ENCODE peak calls at places on chromosome 5, in seven cellular contexts. One of them, this sample, is unnamed.

GRCh38 chr5:138109463-138110265 is 25.8 kb downstream of the WNT8A start:
- DNase-seq in hepatocyte: no peak
- DNase-seq in fibroblast of lung: no peak
- DNase-seq in mammary epithelial cell: peak; percentile 23
- DNase-seq in HCT116: no peak
- DNase-seq in A673: no peak
- DNase-seq in neural progenitor cell: no peak
- DNase-seq in this sample: peak; percentile 51

GRCh38 chr5:150978590-150978989 is 41.8 kb upstream of the GPX3 start:
- DNase-seq in hepatocyte: no peak
- DNase-seq in fibroblast of lung: no peak
- DNase-seq in mammary epithelial cell: no peak
- DNase-seq in HCT116: no peak
- DNase-seq in A673: no peak
- DNase-seq in neural progenitor cell: no peak
- DNase-seq in this sample: no peak

GRCh38 chr5:41871866-41872265 is 1.6 kb upstream of the OXCT1 start:
- DNase-seq in hepatocyte: no peak
- DNase-seq in fibroblast of lung: peak; percentile 74
- DNase-seq in mammary epithelial cell: peak; percentile 47
- DNase-seq in HCT116: no peak
- DNase-seq in A673: no peak
- DNase-seq in neural progenitor cell: no peak
- DNase-seq in this sample: peak; percentile 74

GRCh38 chr5:102532126-102532525 is 33.3 kb upstream of the SLCO6A1 start:
- DNase-seq in hepatocyte: no peak
- DNase-seq in fibroblast of lung: no peak
- DNase-seq in mammary epithelial cell: no peak
- DNase-seq in HCT116: no peak
- DNase-seq in A673: no peak
- DNase-seq in neural progenitor cell: no peak
- DNase-seq in this sample: peak; percentile 15

GRCh38 chr5:6675784-6676499 is 37.3 kb upstream of the TENT4A start:
- DNase-seq in hepatocyte: no peak
- DNase-seq in fibroblast of lung: no peak
- DNase-seq in mammary epithelial cell: no peak
- DNase-seq in HCT116: no peak
- DNase-seq in A673: no peak
- DNase-seq in neural progenitor cell: no peak
- DNase-seq in this sample: no peak

GRCh38 chr5:60611099-60611719 is 88.8 kb downstream of the DEPDC1B start:
- DNase-seq in hepatocyte: no peak
- DNase-seq in fibroblast of lung: no peak
- DNase-seq in mammary epithelial cell: no peak
- DNase-seq in HCT116: no peak
- DNase-seq in A673: no peak
- DNase-seq in neural progenitor cell: no peak
- DNase-seq in this sample: no peak

GRCh38 chr5:68151812-68152211 is 63.7 kb upstream of the PIK3R1 start:
- DNase-seq in hepatocyte: no peak
- DNase-seq in fibroblast of lung: no peak
- DNase-seq in mammary epithelial cell: no peak
- DNase-seq in HCT116: no peak
- DNase-seq in A673: no peak
- DNase-seq in neural progenitor cell: no peak
- DNase-seq in this sample: no peak

GRCh38 chr5:962801-963200 is 45.8 kb upstream of the NKD2 start:
- DNase-seq in hepatocyte: no peak
- DNase-seq in fibroblast of lung: no peak
- DNase-seq in mammary epithelial cell: no peak
- DNase-seq in HCT116: no peak
- DNase-seq in A673: no peak
- DNase-seq in neural progenitor cell: no peak
- DNase-seq in this sample: no peak

GRCh38 chr5:74233571-74233970 is 407.0 kb downstream of the ENC1 start:
- DNase-seq in hepatocyte: no peak
- DNase-seq in fibroblast of lung: peak; percentile 61
- DNase-seq in mammary epithelial cell: peak; percentile 86
- DNase-seq in HCT116: no peak
- DNase-seq in A673: no peak
- DNase-seq in neural progenitor cell: no peak
- DNase-seq in this sample: peak; percentile 80

GRCh38 chr5:103098993-103099392 is 20.9 kb downstream of the GIN1 start:
- DNase-seq in hepatocyte: no peak
- DNase-seq in fibroblast of lung: peak; percentile 6
- DNase-seq in mammary epithelial cell: no peak
- DNase-seq in HCT116: no peak
- DNase-seq in A673: peak; percentile 9
- DNase-seq in neural progenitor cell: no peak
- DNase-seq in this sample: peak; percentile 4

GRCh38 chr5:170974487-170974886 is 112.7 kb downstream of the RANBP17 start:
- DNase-seq in hepatocyte: no peak
- DNase-seq in fibroblast of lung: no peak
- DNase-seq in mammary epithelial cell: no peak
- DNase-seq in HCT116: no peak
- DNase-seq in A673: no peak
- DNase-seq in neural progenitor cell: no peak
- DNase-seq in this sample: no peak

GRCh38 chr5:155926011-155926410 is 401.0 kb upstream of the SGCD start:
- DNase-seq in hepatocyte: no peak
- DNase-seq in fibroblast of lung: no peak
- DNase-seq in mammary epithelial cell: no peak
- DNase-seq in HCT116: no peak
- DNase-seq in A673: no peak
- DNase-seq in neural progenitor cell: no peak
- DNase-seq in this sample: peak; percentile 20

GRCh38 chr5:80958611-80959010 is 1.6 kb upstream of the RASGRF2 start:
- DNase-seq in hepatocyte: no peak
- DNase-seq in fibroblast of lung: no peak
- DNase-seq in mammary epithelial cell: no peak
- DNase-seq in HCT116: no peak
- DNase-seq in A673: peak; percentile 51
- DNase-seq in neural progenitor cell: no peak
- DNase-seq in this sample: no peak

GRCh38 chr5:169988947-169989346 is 8.7 kb upstream of the INSYN2B start:
- DNase-seq in hepatocyte: no peak
- DNase-seq in fibroblast of lung: no peak
- DNase-seq in mammary epithelial cell: no peak
- DNase-seq in HCT116: no peak
- DNase-seq in A673: no peak
- DNase-seq in neural progenitor cell: no peak
- DNase-seq in this sample: no peak

GRCh38 chr5:129905467-129906176 is 1.4 kb downstream of the CHSY3 start:
- DNase-seq in hepatocyte: peak; percentile 51
- DNase-seq in fibroblast of lung: peak; percentile 9
- DNase-seq in mammary epithelial cell: peak; percentile 27
- DNase-seq in HCT116: no peak
- DNase-seq in A673: no peak
- DNase-seq in neural progenitor cell: peak; percentile 74
- DNase-seq in this sample: peak; percentile 40

GRCh38 chr5:100668511-100668910 is 133.3 kb downstream of the FAM174A start:
- DNase-seq in hepatocyte: no peak
- DNase-seq in fibroblast of lung: peak; percentile 28
- DNase-seq in mammary epithelial cell: peak; percentile 32
- DNase-seq in HCT116: peak; percentile 8
- DNase-seq in A673: peak; percentile 3
- DNase-seq in neural progenitor cell: no peak
- DNase-seq in this sample: peak; percentile 30

GRCh38 chr5:180848265-180848664 is 12.8 kb downstream of the ZFP62 start:
- DNase-seq in hepatocyte: no peak
- DNase-seq in fibroblast of lung: no peak
- DNase-seq in mammary epithelial cell: no peak
- DNase-seq in HCT116: no peak
- DNase-seq in A673: no peak
- DNase-seq in neural progenitor cell: no peak
- DNase-seq in this sample: no peak
- H3K9me3 ChIP-seq in hepatocyte: peaks cover 41% of the 10 kb centered on the region
- H3K9me3 ChIP-seq in fibroblast of lung: peaks cover 13% of the 10 kb centered on the region
- H3K9me3 ChIP-seq in mammary epithelial cell: peaks cover 40% of the 10 kb centered on the region
- H3K9me3 ChIP-seq in HCT116: peaks cover 35% of the 10 kb centered on the region
- H3K9me3 ChIP-seq in A673: peaks cover 94% of the 10 kb centered on the region
- H3K9me3 ChIP-seq in neural progenitor cell: peaks cover 60% of the 10 kb centered on the region
- H3K9me3 ChIP-seq in this sample: no peaks in the 10 kb centered on the region

GRCh38 chr5:72454996-72455395 is 52.2 kb downstream of the ZNF366 start:
- DNase-seq in hepatocyte: no peak
- DNase-seq in fibroblast of lung: no peak
- DNase-seq in mammary epithelial cell: no peak
- DNase-seq in HCT116: no peak
- DNase-seq in A673: no peak
- DNase-seq in neural progenitor cell: no peak
- DNase-seq in this sample: no peak
- H3K27ac ChIP-seq in hepatocyte: no peak overlapping the region
- H3K27ac ChIP-seq in fibroblast of lung: no peak overlapping the region
- H3K27ac ChIP-seq in mammary epithelial cell: no peak overlapping the region
- H3K27ac ChIP-seq in HCT116: no peak overlapping the region
- H3K27ac ChIP-seq in A673: no peak overlapping the region
- H3K27ac ChIP-seq in neural progenitor cell: no peak overlapping the region
- H3K27ac ChIP-seq in this sample: no peak overlapping the region

DNA sequence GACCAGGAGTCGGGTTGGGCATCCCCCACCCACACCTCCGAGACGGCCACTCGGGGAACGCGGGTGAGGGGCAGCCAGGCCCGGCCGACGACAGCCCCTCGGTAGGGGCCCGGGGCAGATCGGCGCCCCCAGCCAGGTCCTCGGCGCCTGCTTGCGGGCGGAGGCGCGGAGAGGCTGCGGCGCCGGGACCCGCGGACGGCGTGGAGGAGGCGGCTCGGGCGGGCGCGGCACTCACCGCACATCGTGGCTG is 235 bp downstream of the GFPT2 start:
- DNase-seq in hepatocyte: no peak
- DNase-seq in fibroblast of lung: no peak
- DNase-seq in mammary epithelial cell: no peak
- DNase-seq in HCT116: no peak
- DNase-seq in A673: no peak
- DNase-seq in neural progenitor cell: no peak
- DNase-seq in this sample: no peak
- TF ChIP-seq EZH2 in hepatocyte: no peak
- TF ChIP-seq EZH2 in fibroblast of lung: no peak
- TF ChIP-seq EZH2 in mammary epithelial cell: no peak
- TF ChIP-seq EZH2 in HCT116: no peak
- TF ChIP-seq EZH2 in A673: no peak
- TF ChIP-seq EZH2 in neural progenitor cell: no peak
- TF ChIP-seq EZH2 in this sample: no peak

GRCh38 chr5:2378976-2379375 is 372.5 kb downstream of the IRX2 start:
- DNase-seq in hepatocyte: no peak
- DNase-seq in fibroblast of lung: no peak
- DNase-seq in mammary epithelial cell: no peak
- DNase-seq in HCT116: no peak
- DNase-seq in A673: no peak
- DNase-seq in neural progenitor cell: no peak
- DNase-seq in this sample: no peak

GRCh38 chr5:2381861-2382260 is 369.6 kb downstream of the IRX2 start:
- DNase-seq in hepatocyte: no peak
- DNase-seq in fibroblast of lung: no peak
- DNase-seq in mammary epithelial cell: no peak
- DNase-seq in HCT116: no peak
- DNase-seq in A673: no peak
- DNase-seq in neural progenitor cell: no peak
- DNase-seq in this sample: no peak

GRCh38 chr5:2381070-2381469 is 370.4 kb downstream of the IRX2 start:
- DNase-seq in hepatocyte: no peak
- DNase-seq in fibroblast of lung: no peak
- DNase-seq in mammary epithelial cell: no peak
- DNase-seq in HCT116: no peak
- DNase-seq in A673: no peak
- DNase-seq in neural progenitor cell: no peak
- DNase-seq in this sample: no peak

GRCh38 chr5:2383678-2384025 is 367.8 kb downstream of the IRX2 start:
- DNase-seq in hepatocyte: no peak
- DNase-seq in fibroblast of lung: no peak
- DNase-seq in mammary epithelial cell: no peak
- DNase-seq in HCT116: no peak
- DNase-seq in A673: no peak
- DNase-seq in neural progenitor cell: no peak
- DNase-seq in this sample: no peak

DNA sequence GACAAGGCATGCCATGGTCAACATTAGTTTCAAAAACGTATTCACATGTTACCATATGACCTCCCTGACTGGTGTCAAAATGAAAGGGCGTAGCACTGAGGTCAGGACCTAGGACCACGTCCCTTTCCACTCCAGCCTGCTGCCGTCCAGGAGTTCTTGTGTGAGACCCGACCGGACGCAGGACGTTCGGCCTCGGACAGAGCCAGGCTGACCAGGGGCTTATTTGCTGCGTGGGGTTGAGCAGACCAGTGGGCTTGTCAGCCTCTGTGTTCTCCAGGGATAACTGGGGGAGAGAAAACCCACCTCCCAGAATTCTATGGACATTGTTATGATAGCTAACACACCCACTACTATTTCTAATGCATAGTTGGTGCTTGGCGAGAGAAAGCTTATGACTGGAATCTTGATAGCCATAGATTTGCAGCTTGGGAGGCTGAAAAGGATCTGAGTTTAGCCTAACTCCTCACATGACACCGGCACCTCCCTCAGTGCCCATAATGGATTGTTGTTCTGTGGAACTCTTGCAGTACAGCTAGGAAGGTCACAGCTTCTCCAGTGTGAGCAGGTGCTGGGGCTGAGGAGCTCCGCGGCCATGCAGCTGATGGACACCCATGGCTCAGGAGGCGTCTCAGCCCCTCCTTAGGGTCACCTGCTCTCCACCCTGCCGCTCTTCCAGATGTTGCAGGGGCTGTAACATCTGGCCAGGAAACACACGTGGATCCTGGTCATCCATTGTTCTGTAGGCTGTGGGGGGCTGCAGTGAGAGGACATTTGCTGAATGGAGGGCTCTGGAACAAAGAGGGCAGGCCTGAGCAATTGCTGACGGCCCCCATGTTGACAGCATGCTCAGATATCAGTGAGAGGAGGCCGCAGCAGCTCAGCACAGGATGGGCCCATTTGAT is 368.4 kb downstream of the IRX2 start:
- DNase-seq in hepatocyte: no peak
- DNase-seq in fibroblast of lung: no peak
- DNase-seq in mammary epithelial cell: no peak
- DNase-seq in HCT116: no peak
- DNase-seq in A673: no peak
- DNase-seq in neural progenitor cell: no peak
- DNase-seq in this sample: no peak
- H3K9me3 ChIP-seq in hepatocyte: no peaks in the 10 kb centered on the region
- H3K9me3 ChIP-seq in fibroblast of lung: no peaks in the 10 kb centered on the region
- H3K9me3 ChIP-seq in mammary epithelial cell: peaks cover 13% of the 10 kb centered on the region
- H3K9me3 ChIP-seq in HCT116: peaks cover 10% of the 10 kb centered on the region
- H3K9me3 ChIP-seq in A673: peaks cover 12% of the 10 kb centered on the region
- H3K9me3 ChIP-seq in neural progenitor cell: no peaks in the 10 kb centered on the region
- H3K9me3 ChIP-seq in this sample: no peaks in the 10 kb centered on the region

GRCh38 chr5:39426136-39426535 is 1.4 kb upstream of the DAB2 start:
- DNase-seq in hepatocyte: no peak
- DNase-seq in fibroblast of lung: no peak
- DNase-seq in mammary epithelial cell: no peak
- DNase-seq in HCT116: no peak
- DNase-seq in A673: no peak
- DNase-seq in neural progenitor cell: no peak
- DNase-seq in this sample: peak; percentile 39
- H3K27ac ChIP-seq in hepatocyte: peak overlapping the region; percentile 89
- H3K27ac ChIP-seq in fibroblast of lung: peak overlapping the region; percentile 91
- H3K27ac ChIP-seq in mammary epithelial cell: peak overlapping the region; percentile 79
- H3K27ac ChIP-seq in HCT116: no peak overlapping the region
- H3K27ac ChIP-seq in A673: no peak overlapping the region
- H3K27ac ChIP-seq in neural progenitor cell: no peak overlapping the region
- H3K27ac ChIP-seq in this sample: peak overlapping the region; percentile 94

GRCh38 chr5:114363837-114364236 is 2.0 kb downstream of the KCNN2 start:
- DNase-seq in hepatocyte: no peak
- DNase-seq in fibroblast of lung: no peak
- DNase-seq in mammary epithelial cell: no peak
- DNase-seq in HCT116: no peak
- DNase-seq in A673: no peak
- DNase-seq in neural progenitor cell: peak; percentile 29
- DNase-seq in this sample: no peak
- TF ChIP-seq EZH2 in hepatocyte: no peak
- TF ChIP-seq EZH2 in fibroblast of lung: no peak
- TF ChIP-seq EZH2 in mammary epithelial cell: peak; percentile 15
- TF ChIP-seq EZH2 in HCT116: no peak
- TF ChIP-seq EZH2 in A673: no peak
- TF ChIP-seq EZH2 in neural progenitor cell: no peak
- TF ChIP-seq EZH2 in this sample: no peak